ENCODE peak calls at places on chromosome 19, in seven cellular contexts. Z is H54; O is retina; I is dermis blood vessel endothelial cell; J is CD4-positive, alpha-beta T cell; A is BJ; W is mucosa of gallbladder. R is an unnamed sample.

GRCh38 chr19:982567-983170 is 1.5 kb upstream of the WDR18 start:
- DNase-seq in Z (peak), O (peak), I (peak), J (peak), A (no peak), W (peak), R (no peak)

GRCh38 chr19:33813391-33814101 is 16.9 kb downstream of the KCTD15 start:
- DNase-seq in Z (no peak), O (no peak), I (no peak), J (no peak), A (no peak), W (no peak), R (no peak)

GRCh38 chr19:41299755-41300089 is 10.2 kb upstream of the CCDC97 start:
- DNase-seq in Z (no peak), O (no peak), I (peak), J (peak), A (no peak), W (no peak), R (no peak)

GRCh38 chr19:1847684-1848398 is 442 bp downstream of the REXO1 start:
- DNase-seq in Z (no peak), O (peak), I (peak), J (no peak), A (no peak), W (no peak), R (no peak)

GRCh38 chr19:23062921-23063320 is 53.9 kb upstream of the ZNF730 start:
- DNase-seq in Z (no peak), O (no peak), I (no peak), J (no peak), A (no peak), W (no peak), R (no peak)

GRCh38 chr19:33767898-33768413 is 28.7 kb upstream of the KCTD15 start:
- DNase-seq in Z (peak), O (peak), I (peak), J (no peak), A (no peak), W (no peak), R (no peak)

GRCh38 chr19:55640577-55641375 is at the start of gene ZNF580:
- DNase-seq in Z (peak), O (peak), I (peak), J (peak), A (no peak), W (peak), R (no peak)

GRCh38 chr19:38266981-38267597 is 2.7 kb downstream of the SPINT2 start:
- DNase-seq in Z (peak), O (no peak), I (peak), J (no peak), A (no peak), W (no peak), R (no peak)

GRCh38 chr19:7397687-7398086 is 49.0 kb downstream of the ARHGEF18 start:
- DNase-seq in Z (peak), O (no peak), I (no peak), J (no peak), A (peak), W (no peak), R (no peak)

GRCh38 chr19:3691726-3692125 is 8.5 kb downstream of the PIP5K1C start:
- DNase-seq in Z (no peak), O (no peak), I (no peak), J (no peak), A (no peak), W (no peak), R (no peak)

GRCh38 chr19:55113570-55114039 is 3.8 kb downstream of the PPP1R12C start:
- DNase-seq in Z (peak), O (peak), I (peak), J (no peak), A (peak), W (peak), R (no peak)

GRCh38 chr19:10353793-10354391 is 14.5 kb upstream of the ICAM3 start:
- DNase-seq in Z (no peak), O (peak), I (peak), J (no peak), A (no peak), W (no peak), R (no peak)

GRCh38 chr19:53037101-53038097 is 7.1 kb upstream of the ERVV-2 start:
- DNase-seq in Z (no peak), O (peak), I (peak), J (no peak), A (no peak), W (peak), R (no peak)

GRCh38 chr19:54178581-54179261 is 5.8 kb upstream of the TMC4 start:
- DNase-seq in Z (no peak), O (peak), I (no peak), J (no peak), A (no peak), W (no peak), R (peak)

GRCh38 chr19:51380379-51380778 is 7.4 kb downstream of the LIM2 start:
- DNase-seq in Z (no peak), O (no peak), I (no peak), J (no peak), A (no peak), W (no peak), R (no peak)

GRCh38 chr19:46489445-46490272 is 6.0 kb downstream of the PNMA8B start:
- DNase-seq in Z (no peak), O (peak), I (peak), J (no peak), A (no peak), W (peak), R (no peak)

GRCh38 chr19:35388277-35389054 is 17.6 kb downstream of the GPR42 start:
- DNase-seq in Z (no peak), O (no peak), I (no peak), J (no peak), A (no peak), W (no peak), R (no peak)

GRCh38 chr19:17497149-17497798 is 14.2 kb upstream of the PGLS start:
- DNase-seq in Z (no peak), O (no peak), I (no peak), J (no peak), A (no peak), W (no peak), R (no peak)

GRCh38 chr19:13339869-13340268 is 166.4 kb downstream of the CACNA1A start:
- DNase-seq in Z (no peak), O (no peak), I (no peak), J (no peak), A (no peak), W (no peak), R (no peak)

GRCh38 chr19:2070436-2070827 is 19.4 kb upstream of the MKNK2 start:
- DNase-seq in Z (no peak), O (no peak), I (no peak), J (no peak), A (no peak), W (no peak), R (no peak)

GRCh38 chr19:18291590-18292459 is 10.4 kb upstream of the JUND start:
- DNase-seq in Z (peak), O (peak), I (peak), J (peak), A (no peak), W (peak), R (peak)

GRCh38 chr19:6423499-6424189 is 967 bp downstream of the KHSRP start:
- DNase-seq in Z (peak), O (peak), I (peak), J (no peak), A (no peak), W (no peak), R (no peak)

GRCh38 chr19:31232871-31233270 is 116.4 kb downstream of the TSHZ3 start:
- DNase-seq in Z (no peak), O (no peak), I (no peak), J (no peak), A (peak), W (no peak), R (no peak)

R was measured in DMS153.